ENCODE peak calls at places on chromosomes 12 and 14, in seven cellular contexts. X, N, L, Q, E, C and H are unnamed samples.

GRCh38 chr14:68683326-68683725 is 109.5 kb downstream of the ZFP36L1 start:
- DNase-seq in Q (no peak), L (no peak), E (no peak), X (peak; percentile 24), N (no peak), C (no peak), H (peak; percentile 99)

GRCh38 chr12:130606245-130606644 is 109.9 kb downstream of the RIMBP2 start:
- DNase-seq in C (no peak), N (no peak), Q (no peak), L (no peak), E (no peak), X (no peak), H (no peak)

GRCh38 chr14:37131205-37131604 is 41.2 kb downstream of the SLC25A21 start:
- DNase-seq in N (no peak), E (no peak), L (no peak), Q (no peak), X (no peak), C (no peak), H (no peak)

GRCh38 chr12:24554612-24555300 is 394.1 kb downstream of the BCAT1 start:
- DNase-seq in N (peak; percentile 60), E (no peak), C (no peak), Q (no peak), L (no peak), X (no peak), H (no peak)

GRCh38 chr14:99261916-99262787 is 9.8 kb downstream of the BCL11B start:
- DNase-seq in N (no peak), Q (no peak), C (no peak), E (no peak), X (no peak), L (no peak), H (no peak)

GRCh38 chr14:57390806-57391562 is 598 bp downstream of the NAA30 start:
- DNase-seq in E (peak; percentile 61), C (no peak), X (peak; percentile 14), L (peak; percentile 43), Q (peak; percentile 30), N (peak; percentile 58), H (peak; percentile 51)

GRCh38 chr12:12267801-12268200 is 957 bp upstream of the LRP6 start:
- DNase-seq in E (no peak), Q (no peak), C (no peak), N (peak; percentile 47), X (no peak), L (peak; percentile 67), H (no peak)

GRCh38 chr12:79274571-79275064 is 410.0 kb downstream of the SYT1 start:
- DNase-seq in N (peak; percentile 26), L (peak; percentile 50), C (no peak), E (no peak), X (no peak), Q (no peak), H (no peak)

GRCh38 chr12:49470986-49471385 is 67.8 kb upstream of the KCNH3 start:
- DNase-seq in L (no peak), Q (no peak), X (peak; percentile 23), N (no peak), E (peak; percentile 21), C (no peak), H (no peak)

GRCh38 chr12:131365821-131366260 is 345.0 kb upstream of the SFSWAP start:
- DNase-seq in C (no peak), E (no peak), Q (no peak), X (no peak), L (peak; percentile 27), N (no peak), H (peak; percentile 16)

GRCh38 chr12:29241821-29242591 is 92.9 kb downstream of the FAR2 start:
- DNase-seq in E (peak; percentile 94), L (no peak), X (peak; percentile 80), C (no peak), Q (peak; percentile 15), N (peak; percentile 64), H (peak; percentile 74)

GRCh38 chr14:68794130-68794855 is 1.4 kb upstream of the ZFP36L1 start:
- DNase-seq in X (peak; percentile 95), L (no peak), C (no peak), Q (no peak), N (peak; percentile 89), E (peak; percentile 99), H (peak; percentile 90)

GRCh38 chr14:36655571-36655962 is 6.1 kb upstream of the PAX9 start:
- DNase-seq in E (no peak), L (peak; percentile 51), X (no peak), Q (no peak), N (peak; percentile 71), C (no peak), H (no peak)

GRCh38 chr12:116324684-116325664 is 47.5 kb upstream of the MED13L start:
- DNase-seq in N (no peak), E (no peak), X (no peak), Q (no peak), L (no peak), C (no peak), H (no peak)

GRCh38 chr12:128983371-128983770 is 130.1 kb downstream of the GLT1D1 start:
- DNase-seq in L (no peak), X (no peak), E (no peak), Q (no peak), N (no peak), C (no peak), H (no peak)

GRCh38 chr14:81366884-81367283 is 33.2 kb downstream of the STON2 start:
- DNase-seq in Q (no peak), E (no peak), N (no peak), C (no peak), X (no peak), L (no peak), H (no peak)

GRCh38 chr14:81363746-81364400 is 36.3 kb downstream of the STON2 start:
- DNase-seq in X (no peak), Q (no peak), L (no peak), N (no peak), E (no peak), C (no peak), H (no peak)

GRCh38 chr14:81371802-81372201 is 28.3 kb downstream of the STON2 start:
- DNase-seq in Q (no peak), C (no peak), E (no peak), N (no peak), X (no peak), L (no peak), H (no peak)

GRCh38 chr14:81366259-81366658 is 33.9 kb downstream of the STON2 start:
- DNase-seq in Q (no peak), L (no peak), X (no peak), C (no peak), E (no peak), N (peak; percentile 22), H (no peak)
- H2BK120ac ChIP-seq in Q (no peak overlapping the region), L (no peak overlapping the region), X (no peak overlapping the region), C (no peak overlapping the region), E (no peak overlapping the region), N (no peak overlapping the region), H (no peak overlapping the region)

GRCh38 chr12:57386187-57386720 is 44.6 kb downstream of the R3HDM2 start:
- DNase-seq in X (no peak), E (no peak), L (peak; percentile 41), N (no peak), Q (no peak), C (no peak), H (no peak)

GRCh38 chr12:57388425-57388824 is 42.4 kb downstream of the R3HDM2 start:
- DNase-seq in X (no peak), N (no peak), C (no peak), L (no peak), E (no peak), Q (no peak), H (no peak)

GRCh38 chr12:57389033-57389432 is 41.8 kb downstream of the R3HDM2 start:
- DNase-seq in N (peak; percentile 10), E (peak; percentile 87), Q (no peak), X (peak; percentile 95), C (no peak), L (no peak), H (peak; percentile 1)

GRCh38 chr12:57384512-57384911 is 46.3 kb downstream of the R3HDM2 start:
- DNase-seq in L (no peak), Q (no peak), E (no peak), X (no peak), N (no peak), C (no peak), H (no peak)

DNA sequence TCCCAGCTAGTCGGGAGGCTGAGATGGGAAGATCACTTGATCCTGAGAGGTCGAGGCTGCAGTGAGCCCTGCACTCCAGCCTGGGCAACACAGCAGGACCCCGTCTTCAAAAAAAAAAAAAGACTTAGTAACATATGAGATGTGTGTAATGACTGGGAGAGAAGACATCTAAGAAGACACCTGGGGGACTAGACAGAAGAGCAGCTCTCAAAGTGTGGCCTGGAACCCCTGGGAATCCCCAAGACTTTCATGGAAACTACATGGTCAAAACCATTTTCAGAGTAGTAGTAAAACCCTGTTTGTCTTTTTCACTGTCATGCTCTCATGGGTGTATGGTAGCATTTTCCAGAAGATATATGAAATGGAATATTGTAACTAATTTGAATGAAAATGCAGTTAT is 45.3 kb downstream of the R3HDM2 start:
- DNase-seq in N (no peak), L (no peak), C (no peak), Q (no peak), X (no peak), E (no peak), H (no peak)
- H2BK120ac ChIP-seq in N (no peak overlapping the region), L (no peak overlapping the region), C (no peak overlapping the region), Q (no peak overlapping the region), X (no peak overlapping the region), E (no peak overlapping the region), H (no peak overlapping the region)

GRCh38 chr14:74018029-74018703 is 922 bp downstream of the ENTPD5 start:
- DNase-seq in N (no peak), C (no peak), Q (no peak), L (no peak), X (peak; percentile 64), E (peak; percentile 76), H (peak; percentile 74)
- H2BK120ac ChIP-seq in N (no peak overlapping the region), C (no peak overlapping the region), Q (no peak overlapping the region), L (no peak overlapping the region), X (peak overlapping the region; percentile 67), E (no peak overlapping the region), H (no peak overlapping the region)

DNA sequence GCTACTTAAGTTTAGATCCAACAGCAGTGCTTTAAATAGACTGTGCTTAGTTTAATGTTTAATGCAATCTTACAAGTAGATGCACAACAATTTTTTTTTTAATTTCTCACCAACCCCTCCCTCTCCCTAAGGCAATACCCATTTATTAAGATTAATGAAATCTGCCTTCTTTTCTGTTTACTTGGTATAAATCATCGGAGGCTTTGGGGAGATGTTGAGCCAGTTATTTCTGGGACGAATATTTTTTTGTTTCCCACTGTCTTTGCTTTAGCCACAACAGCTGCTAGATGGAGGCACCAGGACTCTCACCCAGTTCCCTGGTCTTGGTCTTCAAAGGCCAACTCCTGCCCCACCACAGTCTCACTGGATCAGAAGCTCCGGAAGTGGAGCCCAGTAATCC is 113.4 kb downstream of the PLXNC1 start:
- DNase-seq in E (no peak), Q (no peak), C (no peak), X (no peak), N (no peak), L (no peak), H (no peak)
- H2BK120ac ChIP-seq in E (no peak overlapping the region), Q (no peak overlapping the region), C (peak overlapping the region; percentile 92), X (peak overlapping the region; percentile 30), N (no peak overlapping the region), L (no peak overlapping the region), H (no peak overlapping the region)

DNA sequence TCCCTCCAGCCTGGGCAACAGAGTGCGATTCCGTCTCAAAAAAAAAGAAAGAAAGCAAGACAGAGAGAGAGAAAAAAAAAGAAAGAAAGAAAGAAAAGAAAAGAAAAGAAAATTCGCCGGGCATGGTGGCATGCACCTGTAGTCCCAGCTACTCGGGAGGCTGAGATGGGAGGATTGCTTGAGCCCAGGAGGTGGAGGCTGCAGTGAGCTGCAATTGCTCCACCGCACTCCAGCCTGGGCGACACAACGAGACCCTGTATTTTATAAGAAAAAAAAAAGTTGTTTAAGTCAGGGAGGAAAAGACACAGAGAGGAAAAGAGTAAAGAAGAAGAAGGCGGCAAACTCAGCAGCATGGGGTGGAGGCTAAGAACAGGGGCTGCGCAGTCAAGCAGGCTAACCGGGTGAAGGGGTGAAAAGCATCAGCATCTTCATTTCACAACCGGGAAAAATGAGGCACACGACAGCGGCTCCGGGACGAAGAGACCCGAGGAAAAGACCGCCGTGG is 557 bp upstream of the FICD start:
- DNase-seq in Q (no peak), X (no peak), C (no peak), L (no peak), E (no peak), N (no peak), H (no peak)
- H2BK120ac ChIP-seq in Q (no peak overlapping the region), X (no peak overlapping the region), C (no peak overlapping the region), L (no peak overlapping the region), E (no peak overlapping the region), N (no peak overlapping the region), H (no peak overlapping the region)